ENCODE peak calls at places on chromosomes 3 and 15, in four cellular contexts. Q is GM12878, A is K562, O is HepG2. T is an unnamed sample.

GRCh38 chr15:32909431-32909830 is 191.6 kb downstream of the GREM1 start:
- DNase-seq in Q (no peak), A (no peak), O (no peak), T (no peak)

GRCh38 chr15:46265664-46266063 is 630.8 kb downstream of the SQOR start:
- DNase-seq in O (no peak), Q (no peak), A (no peak), T (no peak)

GRCh38 chr3:187639912-187640822 is 30.0 kb downstream of the SST start:
- DNase-seq in A (no peak), Q (no peak), O (no peak), T (no peak)

GRCh38 chr3:8767667-8768363 is 1.6 kb downstream of the OXTR start:
- DNase-seq in Q (no peak), A (no peak), O (peak), T (no peak)

GRCh38 chr3:8443829-8444791 is 57.5 kb upstream of the LMCD1 start:
- DNase-seq in Q (no peak), A (no peak), O (peak), T (peak)

GRCh38 chr15:61256231-61256630 is 27.1 kb upstream of the RORA start:
- DNase-seq in O (no peak), A (no peak), Q (no peak), T (no peak)

GRCh38 chr3:65052101-65052500 is 364.3 kb upstream of the ADAMTS9 start:
- DNase-seq in A (no peak), Q (no peak), O (no peak), T (no peak)

GRCh38 chr3:126052196-126053058 is 31.5 kb downstream of the SLC41A3 start:
- DNase-seq in Q (no peak), O (no peak), A (no peak), T (no peak)

GRCh38 chr15:40323953-40324937 is 753 bp downstream of the INAFM2 start:
- DNase-seq in A (peak), Q (no peak), O (no peak), T (no peak)

GRCh38 chr3:171584100-171584499 is 123.9 kb upstream of the TNIK start:
- DNase-seq in A (no peak), Q (no peak), O (no peak), T (no peak)

GRCh38 chr3:186772281-186772885 is 11.0 kb upstream of the EIF4A2 start:
- DNase-seq in O (no peak), A (no peak), Q (no peak), T (no peak)

GRCh38 chr3:157282261-157283191 is 122.6 kb upstream of the CCNL1 start:
- DNase-seq in Q (no peak), A (no peak), O (no peak), T (no peak)

GRCh38 chr3:40387001-40387894 is at the start of gene ENTPD3:
- DNase-seq in Q (no peak), A (peak), O (no peak), T (no peak)

GRCh38 chr15:23566070-23567050 is 886 bp downstream of the MKRN3 start:
- DNase-seq in Q (no peak), O (peak), A (peak), T (no peak)

GRCh38 chr3:85821130-85821756 is 862.5 kb downstream of the CADM2 start:
- DNase-seq in O (peak), Q (no peak), A (no peak), T (peak)

GRCh38 chr3:152323834-152324233 is 55.1 kb downstream of the MBNL1 start:
- DNase-seq in A (no peak), Q (peak), O (no peak), T (no peak)

GRCh38 chr15:68413363-68414255 is 18.4 kb downstream of the ITGA11 start:
- DNase-seq in Q (no peak), A (no peak), O (no peak), T (no peak)

GRCh38 chr15:85618956-85619491 is 175.7 kb downstream of the KLHL25 start:
- DNase-seq in O (no peak), Q (no peak), A (no peak), T (peak)

GRCh38 chr3:82572721-82573120 is 811.3 kb upstream of the GBE1 start:
- DNase-seq in O (no peak), Q (no peak), A (no peak), T (no peak)

DNA sequence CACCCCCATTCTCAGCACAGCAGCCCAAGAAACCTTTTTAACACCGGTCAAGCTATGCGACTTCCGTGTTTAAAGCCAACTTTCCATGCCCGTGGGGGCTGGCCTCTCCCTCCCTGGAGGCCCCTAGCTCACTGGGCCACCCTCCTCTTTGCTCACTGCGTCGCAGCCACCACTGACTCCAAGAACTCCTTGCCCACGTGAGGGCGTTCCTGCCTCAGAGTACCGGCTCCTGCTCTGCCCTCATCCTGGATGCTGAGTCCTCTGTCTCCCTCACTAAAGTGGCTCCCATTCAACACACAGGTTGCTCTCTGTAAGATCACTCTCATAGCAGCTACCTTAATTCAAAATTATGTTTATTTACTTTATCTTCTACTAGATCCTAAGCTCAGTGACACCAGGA is 8.2 kb downstream of the BDH1 start:
- DNase-seq in Q (no peak), O (peak), A (peak), T (no peak)
- TF ChIP-seq CHD4 in Q (no peak), O (no peak), A (no peak), T (no peak)

GRCh38 chr15:99503411-99503810 is 62.4 kb upstream of the MEF2A start:
- DNase-seq in A (no peak), Q (no peak), O (no peak), T (no peak)

GRCh38 chr15:99504071-99504822 is 61.5 kb upstream of the MEF2A start:
- DNase-seq in Q (no peak), A (no peak), O (no peak), T (no peak)

GRCh38 chr15:99506399-99506798 is 59.4 kb upstream of the MEF2A start:
- DNase-seq in Q (no peak), O (no peak), A (no peak), T (no peak)

GRCh38 chr15:99507016-99507731 is 58.6 kb upstream of the MEF2A start:
- DNase-seq in O (peak), A (peak), Q (no peak), T (no peak)

DNA sequence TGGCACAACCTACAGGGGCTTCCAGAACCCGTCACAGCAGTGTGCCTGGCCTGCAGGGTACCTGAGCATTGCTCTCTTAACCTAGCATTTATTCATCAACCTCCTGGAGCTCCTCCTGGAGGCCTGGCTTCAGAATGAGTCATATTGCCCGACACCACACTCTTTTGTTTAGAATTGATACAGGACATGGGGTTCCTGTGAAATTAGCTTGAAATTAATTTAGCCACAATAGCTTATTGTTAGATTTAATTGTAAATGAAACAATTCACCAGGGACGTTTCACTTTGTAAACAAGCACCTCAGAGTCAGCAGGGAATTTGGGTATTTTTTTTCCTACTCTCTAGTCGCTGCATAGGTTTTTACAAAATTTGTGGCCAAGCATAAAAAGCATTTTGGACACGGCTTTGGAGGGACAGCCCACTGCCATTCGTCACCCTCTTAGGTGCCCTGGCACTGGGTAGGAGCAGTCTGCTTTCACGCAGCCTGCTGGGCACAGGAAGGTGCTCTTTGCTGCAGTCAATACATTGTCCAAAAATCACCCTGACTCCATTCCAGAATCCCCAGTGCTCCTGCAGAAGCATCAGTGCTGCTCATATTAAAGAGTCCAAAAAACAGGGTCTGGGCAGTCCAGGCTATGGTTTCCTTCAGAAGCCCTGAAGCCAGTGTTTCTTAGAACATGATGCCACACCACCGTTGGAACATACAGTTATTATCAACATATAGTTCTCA is 60.8 kb upstream of the MEF2A start:
- DNase-seq in Q (no peak), O (peak), A (no peak), T (no peak)
- TF ChIP-seq SMC3 in Q (no peak), O (no peak), A (no peak), T (peak)

DNA sequence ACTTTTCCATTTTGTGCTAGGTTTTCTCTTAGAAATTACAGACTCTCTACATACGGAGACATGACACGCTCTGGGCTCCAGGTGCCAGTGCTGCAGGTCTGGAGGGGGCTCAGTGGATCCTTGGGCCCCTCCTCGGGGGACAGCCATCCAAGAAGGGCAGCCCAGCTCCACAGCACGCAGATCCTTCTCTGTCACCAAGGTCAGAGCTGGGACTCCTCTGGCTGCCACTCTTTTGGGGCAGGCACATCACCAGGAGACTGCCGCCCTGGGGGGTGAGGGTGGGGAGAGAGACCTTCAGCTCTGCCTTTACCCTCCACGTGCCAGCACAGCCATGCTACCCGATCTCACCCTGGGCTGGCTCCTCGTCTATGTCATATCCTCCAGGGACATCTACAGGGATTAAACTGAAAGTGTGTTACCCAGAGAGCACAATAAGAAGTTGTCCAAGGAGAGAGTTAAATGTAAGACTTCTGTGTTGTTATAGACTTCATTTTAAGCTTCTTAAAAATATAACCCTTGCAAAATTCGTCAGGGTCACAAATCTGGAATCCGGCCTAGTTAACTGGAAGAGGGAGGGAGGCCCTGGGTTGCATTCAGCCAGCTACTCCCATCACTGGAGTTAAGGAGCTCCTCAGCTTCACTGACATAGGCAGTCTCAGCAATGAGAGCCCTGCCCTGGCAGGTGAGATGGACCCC is 65.5 kb downstream of the ATP10A start:
- DNase-seq in A (no peak), O (no peak), Q (no peak), T (no peak)
- TF ChIP-seq CTCF in A (no peak), O (no peak), Q (no peak), T (no peak)

GRCh38 chr15:100002787-100003536 is 269.7 kb upstream of the LYSMD4 start:
- DNase-seq in A (no peak), O (no peak), Q (no peak), T (no peak)
- TF ChIP-seq CHD4 in A (no peak), O (no peak), Q (no peak), T (no peak)

GRCh38 chr3:132973441-132973840 is 64.8 kb upstream of the TMEM108 start:
- DNase-seq in A (no peak), O (no peak), Q (no peak), T (no peak)
- TF ChIP-seq SMC3 in A (no peak), O (no peak), Q (no peak), T (no peak)

GRCh38 chr3:39149059-39149455 is 4.3 kb downstream of the CSRNP1 start:
- DNase-seq in A (no peak), Q (no peak), O (no peak), T (no peak)

GRCh38 chr3:39148116-39149058 is 5.0 kb downstream of the CSRNP1 start:
- DNase-seq in A (peak), Q (no peak), O (no peak), T (no peak)

GRCh38 chr3:39149498-39150169 is 3.8 kb downstream of the CSRNP1 start:
- DNase-seq in A (no peak), O (no peak), Q (no peak), T (no peak)

GRCh38 chr3:39150803-39151631 is 2.4 kb downstream of the CSRNP1 start:
- DNase-seq in A (peak), O (peak), Q (no peak), T (peak)

GRCh38 chr3:39150170-39150802 is 3.1 kb downstream of the CSRNP1 start:
- DNase-seq in O (no peak), A (no peak), Q (no peak), T (no peak)
- TF ChIP-seq CTCF in O (no peak), A (no peak), Q (peak), T (no peak)

DNA sequence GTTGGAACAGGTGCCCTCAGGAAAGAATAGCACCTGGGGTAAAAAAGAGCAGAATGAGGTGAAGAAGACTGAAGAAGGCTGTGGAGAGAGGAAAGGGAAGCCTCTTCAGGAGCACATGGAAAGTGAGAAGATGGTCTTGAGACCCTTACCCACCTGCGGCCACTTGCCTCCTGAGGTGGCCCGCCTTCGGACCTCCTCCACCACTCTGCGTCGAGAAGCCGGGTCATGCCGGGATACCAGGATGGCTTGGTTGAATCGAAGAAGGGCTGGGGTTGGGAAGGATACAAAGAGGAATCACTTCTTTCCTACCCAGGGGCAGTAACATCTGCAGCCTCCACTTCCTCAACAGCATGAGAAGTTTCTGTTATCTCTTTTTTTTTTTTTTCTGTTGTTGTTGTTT is 3.0 kb downstream of the LPCAT4 start:
- DNase-seq in O (no peak), Q (no peak), A (no peak), T (no peak)
- TF ChIP-seq CHD4 in O (no peak), Q (no peak), A (no peak), T (no peak)

DNA sequence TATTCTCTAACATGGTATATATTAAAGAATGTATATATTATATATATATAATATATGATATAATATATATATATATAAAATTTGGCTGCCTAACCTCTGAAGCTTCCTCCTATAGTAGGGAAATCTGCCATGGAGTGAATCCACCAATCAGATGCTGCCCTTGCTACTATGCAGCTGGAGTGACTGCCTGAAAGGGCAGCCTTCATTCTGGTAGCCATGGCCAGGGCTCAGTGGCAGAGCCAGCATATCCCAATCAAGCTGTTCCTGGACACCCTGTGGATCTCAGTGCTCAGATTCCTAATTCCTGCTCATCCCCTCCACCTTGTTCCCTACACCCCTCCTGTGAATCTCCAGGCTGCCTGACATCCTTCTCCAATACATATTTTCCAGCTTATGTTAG is 2.2 kb upstream of the SH3GL3 start:
- DNase-seq in O (no peak), Q (no peak), A (no peak), T (no peak)
- TF ChIP-seq SMC3 in O (no peak), Q (no peak), A (no peak), T (no peak)